ENCODE peak calls at places on chromosome 2, in eight cellular contexts. One of them, this sample, is unnamed.

GRCh38 chr2:108615480-108616090 is 81.3 kb downstream of the LIMS1 start:
- DNase-seq in aorta: no peak
- DNase-seq in cardiac fibroblast: no peak
- DNase-seq in retinal pigment epithelial cell: no peak
- DNase-seq in CD8-positive, alpha-beta T cell: no peak
- DNase-seq in dorsolateral prefrontal cortex: no peak
- DNase-seq in psoas muscle: no peak
- DNase-seq in effector memory CD4-positive, alpha-beta T cell: no peak
- DNase-seq in this sample: no peak

GRCh38 chr2:169452080-169452479 is 27.2 kb upstream of the BBS5 start:
- DNase-seq in psoas muscle: no peak
- DNase-seq in retinal pigment epithelial cell: peak; percentile 2
- DNase-seq in aorta: no peak
- DNase-seq in CD8-positive, alpha-beta T cell: no peak
- DNase-seq in dorsolateral prefrontal cortex: no peak
- DNase-seq in effector memory CD4-positive, alpha-beta T cell: no peak
- DNase-seq in cardiac fibroblast: peak; percentile 67
- DNase-seq in this sample: no peak

GRCh38 chr2:69544951-69545350 is 98.6 kb downstream of the AAK1 start:
- DNase-seq in psoas muscle: no peak
- DNase-seq in effector memory CD4-positive, alpha-beta T cell: no peak
- DNase-seq in CD8-positive, alpha-beta T cell: no peak
- DNase-seq in dorsolateral prefrontal cortex: no peak
- DNase-seq in cardiac fibroblast: no peak
- DNase-seq in retinal pigment epithelial cell: no peak
- DNase-seq in aorta: no peak
- DNase-seq in this sample: no peak

GRCh38 chr2:88669371-88670214 is 21.9 kb upstream of the RPIA start:
- DNase-seq in cardiac fibroblast: peak; percentile 62
- DNase-seq in psoas muscle: no peak
- DNase-seq in dorsolateral prefrontal cortex: no peak
- DNase-seq in retinal pigment epithelial cell: no peak
- DNase-seq in aorta: no peak
- DNase-seq in CD8-positive, alpha-beta T cell: no peak
- DNase-seq in effector memory CD4-positive, alpha-beta T cell: no peak
- DNase-seq in this sample: no peak

GRCh38 chr2:157587576-157587975 is 41.1 kb downstream of the ACVR1C start:
- DNase-seq in retinal pigment epithelial cell: no peak
- DNase-seq in dorsolateral prefrontal cortex: no peak
- DNase-seq in cardiac fibroblast: no peak
- DNase-seq in CD8-positive, alpha-beta T cell: no peak
- DNase-seq in psoas muscle: no peak
- DNase-seq in effector memory CD4-positive, alpha-beta T cell: no peak
- DNase-seq in aorta: no peak
- DNase-seq in this sample: no peak

GRCh38 chr2:42086500-42086953 is 38.7 kb downstream of the PKDCC start:
- DNase-seq in CD8-positive, alpha-beta T cell: no peak
- DNase-seq in dorsolateral prefrontal cortex: peak; percentile 61
- DNase-seq in aorta: no peak
- DNase-seq in retinal pigment epithelial cell: no peak
- DNase-seq in psoas muscle: no peak
- DNase-seq in effector memory CD4-positive, alpha-beta T cell: peak; percentile 26
- DNase-seq in cardiac fibroblast: peak; percentile 79
- DNase-seq in this sample: no peak

GRCh38 chr2:146982393-146982846 is 862.4 kb upstream of the ACVR2A start:
- DNase-seq in psoas muscle: peak; percentile 40
- DNase-seq in dorsolateral prefrontal cortex: no peak
- DNase-seq in CD8-positive, alpha-beta T cell: no peak
- DNase-seq in effector memory CD4-positive, alpha-beta T cell: no peak
- DNase-seq in aorta: peak; percentile 48
- DNase-seq in cardiac fibroblast: peak; percentile 94
- DNase-seq in retinal pigment epithelial cell: no peak
- DNase-seq in this sample: no peak

GRCh38 chr2:99881901-99882591 is 260.3 kb downstream of the AFF3 start:
- DNase-seq in cardiac fibroblast: peak; percentile 90
- DNase-seq in retinal pigment epithelial cell: peak; percentile 85
- DNase-seq in dorsolateral prefrontal cortex: no peak
- DNase-seq in aorta: no peak
- DNase-seq in psoas muscle: no peak
- DNase-seq in effector memory CD4-positive, alpha-beta T cell: no peak
- DNase-seq in CD8-positive, alpha-beta T cell: no peak
- DNase-seq in this sample: no peak

GRCh38 chr2:156400704-156401678 is 35.2 kb upstream of the GPD2 start:
- DNase-seq in dorsolateral prefrontal cortex: peak; percentile 81
- DNase-seq in psoas muscle: peak; percentile 63
- DNase-seq in effector memory CD4-positive, alpha-beta T cell: peak; percentile 72
- DNase-seq in retinal pigment epithelial cell: no peak
- DNase-seq in CD8-positive, alpha-beta T cell: peak; percentile 76
- DNase-seq in cardiac fibroblast: peak; percentile 93
- DNase-seq in aorta: peak; percentile 64
- DNase-seq in this sample: no peak

GRCh38 chr2:27772804-27773203 is 1.3 kb downstream of the MRPL33 start:
- DNase-seq in effector memory CD4-positive, alpha-beta T cell: no peak
- DNase-seq in aorta: no peak
- DNase-seq in CD8-positive, alpha-beta T cell: no peak
- DNase-seq in cardiac fibroblast: peak; percentile 20
- DNase-seq in psoas muscle: no peak
- DNase-seq in retinal pigment epithelial cell: no peak
- DNase-seq in dorsolateral prefrontal cortex: no peak
- DNase-seq in this sample: no peak
- H3K4me3 ChIP-seq in effector memory CD4-positive, alpha-beta T cell: no peak overlapping the region
- H3K4me3 ChIP-seq in aorta: no peak overlapping the region
- H3K4me3 ChIP-seq in CD8-positive, alpha-beta T cell: no peak overlapping the region
- H3K4me3 ChIP-seq in cardiac fibroblast: no peak overlapping the region
- H3K4me3 ChIP-seq in psoas muscle: peak overlapping the region; percentile 93
- H3K4me3 ChIP-seq in retinal pigment epithelial cell: peak overlapping the region; percentile 94
- H3K4me3 ChIP-seq in dorsolateral prefrontal cortex: peak overlapping the region; percentile 99
- H3K4me3 ChIP-seq in this sample: peak overlapping the region; percentile 98

GRCh38 chr2:241314933-241315182 is 614 bp downstream of the HDLBP start:
- DNase-seq in retinal pigment epithelial cell: no peak
- DNase-seq in effector memory CD4-positive, alpha-beta T cell: no peak
- DNase-seq in psoas muscle: no peak
- DNase-seq in dorsolateral prefrontal cortex: no peak
- DNase-seq in aorta: no peak
- DNase-seq in CD8-positive, alpha-beta T cell: no peak
- DNase-seq in cardiac fibroblast: no peak
- DNase-seq in this sample: no peak

GRCh38 chr2:241315879-241316700 is at the start of gene SEPTIN2:
- DNase-seq in aorta: peak; percentile 88
- DNase-seq in psoas muscle: peak; percentile 84
- DNase-seq in CD8-positive, alpha-beta T cell: peak; percentile 85
- DNase-seq in cardiac fibroblast: peak; percentile 70
- DNase-seq in effector memory CD4-positive, alpha-beta T cell: peak; percentile 70
- DNase-seq in dorsolateral prefrontal cortex: peak; percentile 76
- DNase-seq in retinal pigment epithelial cell: no peak
- DNase-seq in this sample: peak; percentile 72

GRCh38 chr2:241316825-241317224 is 1.1 kb downstream of the SEPTIN2 start:
- DNase-seq in cardiac fibroblast: no peak
- DNase-seq in dorsolateral prefrontal cortex: no peak
- DNase-seq in psoas muscle: no peak
- DNase-seq in CD8-positive, alpha-beta T cell: no peak
- DNase-seq in aorta: no peak
- DNase-seq in effector memory CD4-positive, alpha-beta T cell: no peak
- DNase-seq in retinal pigment epithelial cell: no peak
- DNase-seq in this sample: no peak

GRCh38 chr2:241315183-241315878 is at the start of gene HDLBP:
- DNase-seq in aorta: peak; percentile 100
- DNase-seq in CD8-positive, alpha-beta T cell: peak; percentile 100
- DNase-seq in dorsolateral prefrontal cortex: peak; percentile 98
- DNase-seq in effector memory CD4-positive, alpha-beta T cell: peak; percentile 100
- DNase-seq in retinal pigment epithelial cell: peak; percentile 94
- DNase-seq in psoas muscle: peak; percentile 100
- DNase-seq in cardiac fibroblast: peak; percentile 99
- DNase-seq in this sample: peak; percentile 94

DNA sequence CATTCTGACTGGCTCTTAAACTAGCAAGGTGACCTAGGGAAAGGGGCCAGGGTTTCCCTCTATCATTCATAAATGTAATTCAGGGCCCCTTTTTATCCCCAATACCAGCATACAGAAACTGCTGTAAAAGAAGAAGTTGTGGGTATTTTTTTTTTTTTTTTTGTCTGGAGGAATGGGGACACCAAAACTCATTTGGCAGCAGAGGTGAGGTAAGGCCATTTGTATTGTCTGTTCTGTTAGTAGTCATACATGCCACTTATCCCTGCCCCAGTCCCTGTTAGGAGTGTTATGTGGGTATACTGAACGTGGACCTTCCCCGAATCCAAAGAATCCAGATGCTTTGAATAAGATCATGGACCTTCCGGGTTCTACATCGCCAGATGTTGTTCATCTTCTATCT is 1.7 kb downstream of the SEPTIN2 start:
- DNase-seq in effector memory CD4-positive, alpha-beta T cell: no peak
- DNase-seq in CD8-positive, alpha-beta T cell: no peak
- DNase-seq in cardiac fibroblast: no peak
- DNase-seq in retinal pigment epithelial cell: no peak
- DNase-seq in psoas muscle: no peak
- DNase-seq in aorta: no peak
- DNase-seq in dorsolateral prefrontal cortex: no peak
- DNase-seq in this sample: no peak
- H3K4me3 ChIP-seq in effector memory CD4-positive, alpha-beta T cell: no peak overlapping the region
- H3K4me3 ChIP-seq in CD8-positive, alpha-beta T cell: peak overlapping the region; percentile 92
- H3K4me3 ChIP-seq in cardiac fibroblast: peak overlapping the region; percentile 82
- H3K4me3 ChIP-seq in retinal pigment epithelial cell: peak overlapping the region; percentile 91
- H3K4me3 ChIP-seq in psoas muscle: peak overlapping the region; percentile 85
- H3K4me3 ChIP-seq in aorta: no peak overlapping the region
- H3K4me3 ChIP-seq in dorsolateral prefrontal cortex: peak overlapping the region; percentile 87
- H3K4me3 ChIP-seq in this sample: peak overlapping the region; percentile 87

DNA sequence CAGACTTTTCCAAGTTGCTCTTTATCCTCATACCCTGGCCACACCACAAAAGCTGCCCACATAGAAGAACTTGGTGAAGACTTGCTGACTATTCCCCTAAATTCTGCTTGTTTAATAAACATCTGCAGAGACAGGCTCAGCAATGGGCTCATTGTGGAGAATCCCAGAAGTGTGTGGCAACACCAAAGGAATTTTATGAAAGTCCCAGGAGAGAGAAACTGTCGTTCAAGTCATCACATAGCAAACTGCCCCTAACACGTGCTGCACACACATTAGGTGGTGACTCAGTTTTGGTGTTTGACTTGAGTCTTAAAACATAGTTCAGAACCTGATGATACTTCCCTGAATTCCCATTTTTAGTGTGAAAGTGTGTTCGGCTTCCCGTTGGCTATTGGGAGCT is 38.6 kb downstream of the CYP1B1 start:
- DNase-seq in effector memory CD4-positive, alpha-beta T cell: no peak
- DNase-seq in cardiac fibroblast: peak; percentile 49
- DNase-seq in aorta: no peak
- DNase-seq in psoas muscle: no peak
- DNase-seq in CD8-positive, alpha-beta T cell: no peak
- DNase-seq in dorsolateral prefrontal cortex: no peak
- DNase-seq in retinal pigment epithelial cell: no peak
- DNase-seq in this sample: no peak
- H3K4me3 ChIP-seq in effector memory CD4-positive, alpha-beta T cell: no peak overlapping the region
- H3K4me3 ChIP-seq in cardiac fibroblast: no peak overlapping the region
- H3K4me3 ChIP-seq in aorta: no peak overlapping the region
- H3K4me3 ChIP-seq in psoas muscle: no peak overlapping the region
- H3K4me3 ChIP-seq in CD8-positive, alpha-beta T cell: no peak overlapping the region
- H3K4me3 ChIP-seq in dorsolateral prefrontal cortex: no peak overlapping the region
- H3K4me3 ChIP-seq in retinal pigment epithelial cell: no peak overlapping the region
- H3K4me3 ChIP-seq in this sample: no peak overlapping the region

GRCh38 chr2:3670941-3671340 is 12.9 kb downstream of the ALLC start:
- DNase-seq in aorta: no peak
- DNase-seq in retinal pigment epithelial cell: no peak
- DNase-seq in effector memory CD4-positive, alpha-beta T cell: no peak
- DNase-seq in cardiac fibroblast: no peak
- DNase-seq in dorsolateral prefrontal cortex: no peak
- DNase-seq in psoas muscle: no peak
- DNase-seq in CD8-positive, alpha-beta T cell: no peak
- DNase-seq in this sample: no peak

GRCh38 chr2:3667151-3667631 is 9.2 kb downstream of the ALLC start:
- DNase-seq in effector memory CD4-positive, alpha-beta T cell: no peak
- DNase-seq in cardiac fibroblast: peak; percentile 10
- DNase-seq in CD8-positive, alpha-beta T cell: no peak
- DNase-seq in retinal pigment epithelial cell: no peak
- DNase-seq in dorsolateral prefrontal cortex: no peak
- DNase-seq in aorta: no peak
- DNase-seq in psoas muscle: no peak
- DNase-seq in this sample: no peak

GRCh38 chr2:3670376-3670775 is 12.4 kb downstream of the ALLC start:
- DNase-seq in aorta: no peak
- DNase-seq in psoas muscle: no peak
- DNase-seq in effector memory CD4-positive, alpha-beta T cell: no peak
- DNase-seq in cardiac fibroblast: no peak
- DNase-seq in dorsolateral prefrontal cortex: no peak
- DNase-seq in CD8-positive, alpha-beta T cell: no peak
- DNase-seq in retinal pigment epithelial cell: no peak
- DNase-seq in this sample: no peak

GRCh38 chr2:3666613-3666975 is 8.6 kb downstream of the ALLC start:
- DNase-seq in retinal pigment epithelial cell: no peak
- DNase-seq in psoas muscle: no peak
- DNase-seq in CD8-positive, alpha-beta T cell: no peak
- DNase-seq in aorta: no peak
- DNase-seq in dorsolateral prefrontal cortex: no peak
- DNase-seq in cardiac fibroblast: no peak
- DNase-seq in effector memory CD4-positive, alpha-beta T cell: no peak
- DNase-seq in this sample: no peak

DNA sequence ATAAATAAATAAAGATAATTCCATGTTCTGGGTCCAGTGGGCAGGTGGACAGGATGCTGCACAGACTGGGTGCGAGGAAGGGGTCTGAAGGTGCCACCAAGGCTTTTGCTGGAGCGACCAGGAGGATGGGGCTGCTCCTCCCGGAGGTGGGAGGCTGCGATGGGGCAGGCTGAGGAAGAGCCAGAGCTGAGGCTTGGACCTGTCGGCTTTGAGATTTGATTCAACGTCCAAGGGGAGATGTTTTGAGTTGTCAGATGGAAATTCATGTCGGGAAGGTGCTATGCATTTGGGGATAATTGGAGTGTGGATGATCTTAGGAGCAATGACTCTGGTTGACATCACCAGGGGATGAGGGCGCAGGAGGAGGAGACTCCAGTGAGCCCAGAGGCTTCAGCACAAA is 11.7 kb downstream of the ALLC start:
- DNase-seq in aorta: no peak
- DNase-seq in cardiac fibroblast: no peak
- DNase-seq in CD8-positive, alpha-beta T cell: no peak
- DNase-seq in effector memory CD4-positive, alpha-beta T cell: no peak
- DNase-seq in retinal pigment epithelial cell: no peak
- DNase-seq in psoas muscle: no peak
- DNase-seq in dorsolateral prefrontal cortex: no peak
- DNase-seq in this sample: no peak
- H3K4me3 ChIP-seq in aorta: no peak overlapping the region
- H3K4me3 ChIP-seq in cardiac fibroblast: no peak overlapping the region
- H3K4me3 ChIP-seq in CD8-positive, alpha-beta T cell: no peak overlapping the region
- H3K4me3 ChIP-seq in effector memory CD4-positive, alpha-beta T cell: no peak overlapping the region
- H3K4me3 ChIP-seq in retinal pigment epithelial cell: no peak overlapping the region
- H3K4me3 ChIP-seq in psoas muscle: no peak overlapping the region
- H3K4me3 ChIP-seq in dorsolateral prefrontal cortex: no peak overlapping the region
- H3K4me3 ChIP-seq in this sample: no peak overlapping the region

GRCh38 chr2:128734521-128735295 is 416.0 kb upstream of the HS6ST1 start:
- DNase-seq in CD8-positive, alpha-beta T cell: no peak
- DNase-seq in retinal pigment epithelial cell: no peak
- DNase-seq in effector memory CD4-positive, alpha-beta T cell: no peak
- DNase-seq in aorta: peak; percentile 61
- DNase-seq in cardiac fibroblast: peak; percentile 79
- DNase-seq in psoas muscle: peak; percentile 37
- DNase-seq in dorsolateral prefrontal cortex: no peak
- DNase-seq in this sample: no peak
- H3K4me3 ChIP-seq in CD8-positive, alpha-beta T cell: no peak overlapping the region
- H3K4me3 ChIP-seq in retinal pigment epithelial cell: no peak overlapping the region
- H3K4me3 ChIP-seq in effector memory CD4-positive, alpha-beta T cell: no peak overlapping the region
- H3K4me3 ChIP-seq in aorta: no peak overlapping the region
- H3K4me3 ChIP-seq in cardiac fibroblast: no peak overlapping the region
- H3K4me3 ChIP-seq in psoas muscle: no peak overlapping the region
- H3K4me3 ChIP-seq in dorsolateral prefrontal cortex: no peak overlapping the region
- H3K4me3 ChIP-seq in this sample: no peak overlapping the region

This sample was measured in esophagus squamous epithelium.